ENCODE peak calls at places on chromosomes 7 and 10, in seven cellular contexts. One of them, this sample, is unnamed.

GRCh38 chr10:75708060-75708459 is 276.6 kb downstream of the LRMDA start:
- DNase-seq in uterus: no peak
- DNase-seq in cardiac muscle cell: no peak
- DNase-seq in heart right ventricle: no peak
- DNase-seq in HL-60: no peak
- DNase-seq in astrocyte of the spinal cord: no peak
- DNase-seq in left ventricle myocardium inferior: no peak
- DNase-seq in this sample: no peak

GRCh38 chr10:49230004-49230403 is 41.8 kb upstream of the TMEM273 start:
- DNase-seq in uterus: no peak
- DNase-seq in cardiac muscle cell: no peak
- DNase-seq in heart right ventricle: no peak
- DNase-seq in HL-60: no peak
- DNase-seq in astrocyte of the spinal cord: no peak
- DNase-seq in left ventricle myocardium inferior: no peak
- DNase-seq in this sample: no peak

GRCh38 chr7:54774785-54775740 is 16.1 kb upstream of the SEC61G start:
- DNase-seq in uterus: no peak
- DNase-seq in cardiac muscle cell: no peak
- DNase-seq in heart right ventricle: no peak
- DNase-seq in HL-60: no peak
- DNase-seq in astrocyte of the spinal cord: no peak
- DNase-seq in left ventricle myocardium inferior: no peak
- DNase-seq in this sample: no peak

GRCh38 chr10:131885391-131886165 is 15.2 kb upstream of the PPP2R2D start:
- DNase-seq in uterus: peak; percentile 37
- DNase-seq in cardiac muscle cell: peak; percentile 76
- DNase-seq in heart right ventricle: peak; percentile 84
- DNase-seq in HL-60: no peak
- DNase-seq in astrocyte of the spinal cord: peak; percentile 41
- DNase-seq in left ventricle myocardium inferior: peak; percentile 74
- DNase-seq in this sample: peak; percentile 58

GRCh38 chr10:6356280-6356793 is 153.6 kb downstream of the PFKFB3 start:
- DNase-seq in uterus: no peak
- DNase-seq in cardiac muscle cell: no peak
- DNase-seq in heart right ventricle: no peak
- DNase-seq in HL-60: no peak
- DNase-seq in astrocyte of the spinal cord: no peak
- DNase-seq in left ventricle myocardium inferior: no peak
- DNase-seq in this sample: no peak

GRCh38 chr7:33646992-33647391 is 258.3 kb upstream of the BMPER start:
- DNase-seq in uterus: no peak
- DNase-seq in cardiac muscle cell: no peak
- DNase-seq in heart right ventricle: no peak
- DNase-seq in HL-60: no peak
- DNase-seq in astrocyte of the spinal cord: no peak
- DNase-seq in left ventricle myocardium inferior: no peak
- DNase-seq in this sample: no peak

GRCh38 chr7:30171753-30172447 is 37.1 kb downstream of the MTURN start:
- DNase-seq in uterus: no peak
- DNase-seq in cardiac muscle cell: no peak
- DNase-seq in heart right ventricle: no peak
- DNase-seq in HL-60: no peak
- DNase-seq in astrocyte of the spinal cord: no peak
- DNase-seq in left ventricle myocardium inferior: no peak
- DNase-seq in this sample: no peak

GRCh38 chr7:148727501-148728278 is 29.0 kb downstream of the CUL1 start:
- DNase-seq in uterus: no peak
- DNase-seq in cardiac muscle cell: no peak
- DNase-seq in heart right ventricle: no peak
- DNase-seq in HL-60: no peak
- DNase-seq in astrocyte of the spinal cord: no peak
- DNase-seq in left ventricle myocardium inferior: no peak
- DNase-seq in this sample: no peak

GRCh38 chr10:132326925-132327324 is 5.1 kb upstream of the LRRC27 start:
- DNase-seq in uterus: no peak
- DNase-seq in cardiac muscle cell: no peak
- DNase-seq in heart right ventricle: no peak
- DNase-seq in HL-60: no peak
- DNase-seq in astrocyte of the spinal cord: no peak
- DNase-seq in left ventricle myocardium inferior: no peak
- DNase-seq in this sample: no peak

DNA sequence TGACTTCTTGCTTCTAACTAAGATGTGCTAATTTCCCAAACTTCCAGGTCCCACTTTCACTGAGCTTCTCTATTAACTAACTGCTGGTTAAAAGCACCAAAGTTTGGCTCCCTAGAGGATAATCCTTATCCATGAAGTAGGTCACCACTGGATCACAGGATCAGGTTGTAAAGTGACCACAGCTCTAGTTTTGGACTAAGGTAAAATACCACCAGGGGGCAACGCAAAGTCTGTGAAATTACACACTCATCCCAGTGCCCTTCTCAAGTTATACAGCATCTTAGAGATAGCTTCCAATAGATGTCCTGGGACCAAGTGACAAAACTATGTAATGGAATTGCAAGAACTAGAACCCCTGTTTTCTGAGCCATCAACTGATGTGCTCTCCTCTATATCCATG is 116.4 kb upstream of the ASAH2 start:
- DNase-seq in uterus: no peak
- DNase-seq in cardiac muscle cell: peak; percentile 64
- DNase-seq in heart right ventricle: no peak
- DNase-seq in HL-60: no peak
- DNase-seq in astrocyte of the spinal cord: peak; percentile 39
- DNase-seq in left ventricle myocardium inferior: no peak
- DNase-seq in this sample: peak; percentile 72
- TF ChIP-seq CTCF in uterus: peak; percentile 35
- TF ChIP-seq CTCF in cardiac muscle cell: peak; percentile 60
- TF ChIP-seq CTCF in heart right ventricle: peak; percentile 43
- TF ChIP-seq CTCF in HL-60: peak; percentile 1
- TF ChIP-seq CTCF in astrocyte of the spinal cord: peak; percentile 30
- TF ChIP-seq CTCF in left ventricle myocardium inferior: peak; percentile 44
- TF ChIP-seq CTCF in this sample: peak; percentile 61

GRCh38 chr10:116070743-116071320 is 202.2 kb downstream of the GFRA1 start:
- DNase-seq in uterus: no peak
- DNase-seq in cardiac muscle cell: no peak
- DNase-seq in heart right ventricle: no peak
- DNase-seq in HL-60: no peak
- DNase-seq in astrocyte of the spinal cord: no peak
- DNase-seq in left ventricle myocardium inferior: no peak
- DNase-seq in this sample: no peak

GRCh38 chr10:116071453-116072148 is 201.4 kb downstream of the GFRA1 start:
- DNase-seq in uterus: no peak
- DNase-seq in cardiac muscle cell: no peak
- DNase-seq in heart right ventricle: no peak
- DNase-seq in HL-60: no peak
- DNase-seq in astrocyte of the spinal cord: no peak
- DNase-seq in left ventricle myocardium inferior: no peak
- DNase-seq in this sample: no peak

GRCh38 chr10:116073025-116073424 is 200.0 kb downstream of the GFRA1 start:
- DNase-seq in uterus: no peak
- DNase-seq in cardiac muscle cell: no peak
- DNase-seq in heart right ventricle: no peak
- DNase-seq in HL-60: no peak
- DNase-seq in astrocyte of the spinal cord: no peak
- DNase-seq in left ventricle myocardium inferior: no peak
- DNase-seq in this sample: no peak

GRCh38 chr10:116067825-116068224 is 205.2 kb downstream of the GFRA1 start:
- DNase-seq in uterus: no peak
- DNase-seq in cardiac muscle cell: no peak
- DNase-seq in heart right ventricle: no peak
- DNase-seq in HL-60: no peak
- DNase-seq in astrocyte of the spinal cord: no peak
- DNase-seq in left ventricle myocardium inferior: no peak
- DNase-seq in this sample: no peak

DNA sequence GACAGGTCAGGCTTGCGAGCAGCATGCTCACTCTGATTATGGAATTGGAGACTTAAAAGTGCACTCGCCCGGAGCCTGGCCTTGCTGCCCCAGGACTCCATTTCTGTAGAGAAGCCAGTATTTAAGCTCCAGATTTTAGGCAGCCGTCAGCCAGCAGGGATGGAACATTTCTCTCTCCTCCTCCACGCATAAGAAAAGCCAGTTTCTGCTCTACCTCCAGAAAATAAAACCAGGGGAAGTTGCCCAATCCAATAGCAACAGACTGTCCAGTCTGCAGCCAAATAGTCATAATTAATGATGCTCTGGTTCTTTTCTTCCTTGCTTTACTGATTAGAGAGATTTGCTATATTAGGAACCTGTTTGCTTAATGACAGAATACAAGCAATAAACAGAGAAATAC is 203.2 kb downstream of the GFRA1 start:
- DNase-seq in uterus: peak; percentile 34
- DNase-seq in cardiac muscle cell: no peak
- DNase-seq in heart right ventricle: no peak
- DNase-seq in HL-60: no peak
- DNase-seq in astrocyte of the spinal cord: no peak
- DNase-seq in left ventricle myocardium inferior: no peak
- DNase-seq in this sample: no peak
- H3K4me3 ChIP-seq in uterus: no peak overlapping the region
- H3K4me3 ChIP-seq in cardiac muscle cell: no peak overlapping the region
- H3K4me3 ChIP-seq in heart right ventricle: no peak overlapping the region
- H3K4me3 ChIP-seq in HL-60: no peak overlapping the region
- H3K4me3 ChIP-seq in astrocyte of the spinal cord: no peak overlapping the region
- H3K4me3 ChIP-seq in left ventricle myocardium inferior: no peak overlapping the region
- H3K4me3 ChIP-seq in this sample: no peak overlapping the region

GRCh38 chr10:70319824-70320223 is 36.0 kb upstream of the NPFFR1 start:
- DNase-seq in uterus: no peak
- DNase-seq in cardiac muscle cell: no peak
- DNase-seq in heart right ventricle: no peak
- DNase-seq in HL-60: no peak
- DNase-seq in astrocyte of the spinal cord: no peak
- DNase-seq in left ventricle myocardium inferior: no peak
- DNase-seq in this sample: no peak

GRCh38 chr10:70315815-70316214 is 32.0 kb upstream of the NPFFR1 start:
- DNase-seq in uterus: no peak
- DNase-seq in cardiac muscle cell: no peak
- DNase-seq in heart right ventricle: no peak
- DNase-seq in HL-60: no peak
- DNase-seq in astrocyte of the spinal cord: no peak
- DNase-seq in left ventricle myocardium inferior: no peak
- DNase-seq in this sample: peak; percentile 11

GRCh38 chr10:70317272-70317942 is 33.6 kb upstream of the NPFFR1 start:
- DNase-seq in uterus: no peak
- DNase-seq in cardiac muscle cell: no peak
- DNase-seq in heart right ventricle: no peak
- DNase-seq in HL-60: no peak
- DNase-seq in astrocyte of the spinal cord: no peak
- DNase-seq in left ventricle myocardium inferior: no peak
- DNase-seq in this sample: no peak

GRCh38 chr10:70319183-70319582 is 35.4 kb upstream of the NPFFR1 start:
- DNase-seq in uterus: no peak
- DNase-seq in cardiac muscle cell: no peak
- DNase-seq in heart right ventricle: no peak
- DNase-seq in HL-60: no peak
- DNase-seq in astrocyte of the spinal cord: no peak
- DNase-seq in left ventricle myocardium inferior: no peak
- DNase-seq in this sample: no peak

GRCh38 chr10:70317943-70318318 is 34.1 kb upstream of the NPFFR1 start:
- DNase-seq in uterus: no peak
- DNase-seq in cardiac muscle cell: no peak
- DNase-seq in heart right ventricle: no peak
- DNase-seq in HL-60: no peak
- DNase-seq in astrocyte of the spinal cord: no peak
- DNase-seq in left ventricle myocardium inferior: no peak
- DNase-seq in this sample: no peak
- TF ChIP-seq CTCF in uterus: no peak
- TF ChIP-seq CTCF in cardiac muscle cell: no peak
- TF ChIP-seq CTCF in heart right ventricle: no peak
- TF ChIP-seq CTCF in HL-60: no peak
- TF ChIP-seq CTCF in astrocyte of the spinal cord: no peak
- TF ChIP-seq CTCF in left ventricle myocardium inferior: no peak
- TF ChIP-seq CTCF in this sample: no peak

GRCh38 chr7:95441042-95441823 is 6.4 kb upstream of the PON2 start:
- DNase-seq in uterus: no peak
- DNase-seq in cardiac muscle cell: no peak
- DNase-seq in heart right ventricle: no peak
- DNase-seq in HL-60: no peak
- DNase-seq in astrocyte of the spinal cord: no peak
- DNase-seq in left ventricle myocardium inferior: no peak
- DNase-seq in this sample: no peak
- H3K4me3 ChIP-seq in uterus: no peak overlapping the region
- H3K4me3 ChIP-seq in cardiac muscle cell: no peak overlapping the region
- H3K4me3 ChIP-seq in heart right ventricle: no peak overlapping the region
- H3K4me3 ChIP-seq in HL-60: no peak overlapping the region
- H3K4me3 ChIP-seq in astrocyte of the spinal cord: no peak overlapping the region
- H3K4me3 ChIP-seq in left ventricle myocardium inferior: no peak overlapping the region
- H3K4me3 ChIP-seq in this sample: no peak overlapping the region

GRCh38 chr10:124446830-124447740 is 2.8 kb downstream of the NKX1-2 start:
- DNase-seq in uterus: no peak
- DNase-seq in cardiac muscle cell: no peak
- DNase-seq in heart right ventricle: no peak
- DNase-seq in HL-60: no peak
- DNase-seq in astrocyte of the spinal cord: no peak
- DNase-seq in left ventricle myocardium inferior: no peak
- DNase-seq in this sample: no peak

GRCh38 chr10:124450010-124450782 is at the start of gene NKX1-2:
- DNase-seq in uterus: no peak
- DNase-seq in cardiac muscle cell: no peak
- DNase-seq in heart right ventricle: no peak
- DNase-seq in HL-60: no peak
- DNase-seq in astrocyte of the spinal cord: no peak
- DNase-seq in left ventricle myocardium inferior: no peak
- DNase-seq in this sample: no peak

GRCh38 chr10:124449170-124450009 is 445 bp downstream of the NKX1-2 start:
- DNase-seq in uterus: no peak
- DNase-seq in cardiac muscle cell: no peak
- DNase-seq in heart right ventricle: no peak
- DNase-seq in HL-60: no peak
- DNase-seq in astrocyte of the spinal cord: no peak
- DNase-seq in left ventricle myocardium inferior: no peak
- DNase-seq in this sample: no peak

GRCh38 chr10:124447741-124448466 is 1.9 kb downstream of the NKX1-2 start:
- DNase-seq in uterus: no peak
- DNase-seq in cardiac muscle cell: no peak
- DNase-seq in heart right ventricle: no peak
- DNase-seq in HL-60: no peak
- DNase-seq in astrocyte of the spinal cord: no peak
- DNase-seq in left ventricle myocardium inferior: no peak
- DNase-seq in this sample: no peak

DNA sequence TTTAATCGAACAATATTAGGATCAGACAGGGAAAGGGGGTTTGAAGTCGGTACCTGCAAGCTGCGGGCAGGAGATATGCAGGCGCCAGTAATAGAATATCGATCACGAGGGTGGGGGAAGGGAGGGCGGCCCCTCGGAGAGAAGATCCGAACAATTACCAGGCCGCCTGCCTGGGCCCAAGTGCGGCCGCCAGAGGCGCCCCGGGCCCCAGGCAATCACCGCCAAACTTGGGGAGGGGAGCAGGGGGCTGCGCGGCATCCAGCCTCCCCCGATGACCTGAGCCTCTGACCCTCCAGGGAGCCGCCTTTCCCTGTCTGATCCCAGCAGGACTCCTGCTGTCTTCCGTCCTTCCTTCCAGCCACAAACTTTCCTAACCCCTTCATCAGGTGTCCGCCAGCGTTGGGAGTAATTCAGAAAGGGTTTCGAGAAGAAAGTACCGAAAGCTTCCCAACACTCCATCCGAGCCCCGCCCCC is 1.1 kb downstream of the NKX1-2 start:
- DNase-seq in uterus: no peak
- DNase-seq in cardiac muscle cell: no peak
- DNase-seq in heart right ventricle: no peak
- DNase-seq in HL-60: no peak
- DNase-seq in astrocyte of the spinal cord: no peak
- DNase-seq in left ventricle myocardium inferior: no peak
- DNase-seq in this sample: no peak
- TF ChIP-seq CTCF in uterus: no peak
- TF ChIP-seq CTCF in cardiac muscle cell: peak; percentile 11
- TF ChIP-seq CTCF in heart right ventricle: no peak
- TF ChIP-seq CTCF in HL-60: no peak
- TF ChIP-seq CTCF in astrocyte of the spinal cord: no peak
- TF ChIP-seq CTCF in left ventricle myocardium inferior: no peak
- TF ChIP-seq CTCF in this sample: no peak